ENCODE peak calls at places on chromosomes 2 and 18, in nine cellular contexts. F is left ventricle myocardium inferior; Q is DND-41; G is neuronal stem cell; H is right lobe of liver; K is heart right ventricle; P is CD8-positive, alpha-beta memory T cell; C is prostate gland; Y is IMR-90. I is an unnamed sample.

GRCh38 chr18:74453642-74454198 is 3.4 kb downstream of the DIPK1C start:
- DNase-seq in H (no peak), F (no peak), G (no peak), P (no peak), Y (no peak), Q (no peak), C (no peak), K (no peak), I (no peak)

GRCh38 chr2:144086965-144087364 is 433.0 kb downstream of the ZEB2 start:
- DNase-seq in C (no peak), Y (peak; percentile 62), K (no peak), H (no peak), F (no peak), G (no peak), P (no peak), Q (no peak), I (no peak)

GRCh38 chr18:60146220-60146960 is 226.2 kb downstream of the MC4R start:
- DNase-seq in K (no peak), P (no peak), C (no peak), G (no peak), Q (peak; percentile 66), Y (no peak), F (no peak), H (no peak), I (no peak)

GRCh38 chr18:51195086-51195601 is 2.3 kb downstream of the MEX3C start:
- DNase-seq in K (no peak), H (no peak), G (peak; percentile 2), Y (peak; percentile 49), C (no peak), F (no peak), Q (no peak), P (peak; percentile 16), I (no peak)

GRCh38 chr2:12032421-12032820 is 286.0 kb downstream of the LPIN1 start:
- DNase-seq in C (no peak), K (no peak), Q (no peak), P (no peak), Y (no peak), H (no peak), G (no peak), F (no peak), I (no peak)

GRCh38 chr2:182291296-182291695 is 135.5 kb downstream of the PDE1A start:
- DNase-seq in G (no peak), P (no peak), Y (peak; percentile 62), Q (no peak), F (no peak), C (no peak), H (no peak), K (no peak), I (no peak)

GRCh38 chr2:79887747-79888374 is 375.0 kb downstream of the CTNNA2 start:
- DNase-seq in G (peak; percentile 62), Y (peak; percentile 71), P (no peak), Q (peak; percentile 32), C (peak; percentile 30), H (no peak), K (no peak), F (no peak), I (peak; percentile 68)

GRCh38 chr2:236795176-236795860 is 225.7 kb downstream of the ACKR3 start:
- DNase-seq in H (no peak), F (no peak), P (no peak), C (no peak), Q (no peak), Y (no peak), K (no peak), G (no peak), I (no peak)

GRCh38 chr2:73970850-73971471 is 13.7 kb upstream of the TET3 start:
- DNase-seq in G (no peak), F (peak; percentile 83), Y (no peak), H (peak; percentile 70), P (peak; percentile 37), K (peak; percentile 85), C (no peak), Q (peak; percentile 83), I (peak; percentile 65)

GRCh38 chr2:74947703-74948102 is 10.7 kb upstream of the POLE4 start:
- DNase-seq in Q (peak; percentile 23), P (no peak), G (no peak), H (no peak), Y (no peak), F (no peak), C (no peak), K (no peak), I (no peak)

GRCh38 chr2:125593036-125593435 is 1062.9 kb upstream of the GYPC start:
- DNase-seq in H (no peak), Y (no peak), Q (no peak), F (no peak), C (no peak), K (no peak), G (no peak), P (no peak), I (no peak)

GRCh38 chr2:168336786-168337388 is 89.5 kb upstream of the STK39 start:
- DNase-seq in Q (no peak), C (peak; percentile 56), P (peak; percentile 18), G (no peak), K (peak; percentile 17), F (no peak), Y (no peak), H (peak; percentile 56), I (no peak)

DNA sequence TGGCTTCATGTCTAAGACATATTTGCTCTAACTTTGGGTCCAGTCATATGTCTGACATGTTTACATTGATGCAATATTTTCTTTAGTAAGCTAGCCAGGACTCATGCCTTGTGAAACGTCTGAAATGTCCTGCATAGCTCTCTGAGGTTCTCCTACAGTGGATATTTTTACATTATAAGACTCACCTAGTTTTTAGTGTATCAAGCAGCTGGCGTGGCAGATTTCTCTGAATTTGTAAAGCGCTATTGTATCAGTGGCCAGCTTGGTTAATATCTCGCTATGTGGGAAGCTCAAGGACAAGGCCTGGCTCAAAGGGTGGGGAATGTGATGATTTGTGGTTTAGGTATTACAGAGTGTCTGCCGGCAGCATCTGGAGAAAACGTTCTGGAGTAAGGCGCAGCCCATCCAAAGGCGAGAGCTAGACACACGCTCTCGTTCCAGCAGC is 164.3 kb downstream of the LTBP1 start:
- DNase-seq in H (no peak), F (no peak), G (no peak), Y (peak; percentile 73), Q (no peak), K (no peak), C (no peak), P (no peak), I (peak; percentile 80)
- H3K27ac ChIP-seq in H (no peak overlapping the region), F (no peak overlapping the region), G (no peak overlapping the region), Y (peak overlapping the region; percentile 66), Q (no peak overlapping the region), K (no peak overlapping the region), C (no peak overlapping the region), P (no peak overlapping the region), I (peak overlapping the region; percentile 27)

GRCh38 chr18:13617826-13618515 is 108.4 kb downstream of the FAM210A start:
- DNase-seq in G (no peak), H (no peak), C (no peak), P (no peak), F (no peak), Q (no peak), Y (no peak), K (no peak), I (no peak)
- H3K4me1 ChIP-seq in G (peaks cover 8% of the 10 kb centered on the region), H (no peaks in the 10 kb centered on the region), C (no peaks in the 10 kb centered on the region), P (peaks cover 30% of the 10 kb centered on the region), F (peaks cover 49% of the 10 kb centered on the region), Q (peaks cover 64% of the 10 kb centered on the region), Y (no peaks in the 10 kb centered on the region), K (peaks cover 29% of the 10 kb centered on the region), I (peaks cover 11% of the 10 kb centered on the region)

GRCh38 chr2:147829106-147829505 is 15.7 kb upstream of the ACVR2A start:
- DNase-seq in F (no peak), K (no peak), C (no peak), Y (peak; percentile 88), Q (no peak), P (no peak), G (no peak), H (no peak), I (no peak)
- H3K9me3 ChIP-seq in F (peaks cover 22% of the 10 kb centered on the region), K (no peaks in the 10 kb centered on the region), C (no peaks in the 10 kb centered on the region), Y (no peaks in the 10 kb centered on the region), Q (no peaks in the 10 kb centered on the region), P (no peaks in the 10 kb centered on the region), G (no peaks in the 10 kb centered on the region), H (no peaks in the 10 kb centered on the region), I (no peaks in the 10 kb centered on the region)

GRCh38 chr2:223787358-223787757 is 50.0 kb downstream of the AP1S3 start:
- DNase-seq in P (no peak), C (no peak), Q (no peak), H (no peak), F (no peak), G (no peak), Y (no peak), K (no peak), I (no peak)
- H3K27ac ChIP-seq in P (no peak overlapping the region), C (no peak overlapping the region), Q (no peak overlapping the region), H (no peak overlapping the region), F (no peak overlapping the region), G (no peak overlapping the region), Y (no peak overlapping the region), K (no peak overlapping the region), I (no peak overlapping the region)

DNA sequence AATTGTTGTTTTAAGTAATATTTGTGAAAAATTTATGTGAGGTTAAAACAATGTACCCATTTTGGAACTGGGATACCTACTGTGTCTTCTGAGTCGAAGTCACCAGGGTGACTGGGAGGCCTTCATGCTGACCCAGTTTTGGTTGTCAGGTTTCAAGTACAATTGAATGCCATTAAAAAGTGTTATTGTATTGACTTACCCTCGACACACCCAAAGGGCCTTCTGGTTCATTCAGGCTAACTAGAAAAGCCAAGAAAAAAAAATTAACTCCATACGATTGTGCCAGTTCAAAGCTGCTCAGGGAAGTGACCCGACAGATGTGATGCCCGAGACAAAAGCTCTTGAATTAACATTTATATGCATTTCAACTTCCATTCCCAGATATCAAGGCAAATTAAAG is 190.0 kb downstream of the ST6GAL2 start:
- DNase-seq in K (no peak), F (no peak), Y (no peak), P (no peak), Q (no peak), G (no peak), H (no peak), C (no peak), I (no peak)
- H3K4me1 ChIP-seq in K (no peaks in the 10 kb centered on the region), F (no peaks in the 10 kb centered on the region), Y (no peaks in the 10 kb centered on the region), P (no peaks in the 10 kb centered on the region), Q (no peaks in the 10 kb centered on the region), G (no peaks in the 10 kb centered on the region), H (no peaks in the 10 kb centered on the region), C (no peaks in the 10 kb centered on the region), I (no peaks in the 10 kb centered on the region)

GRCh38 chr2:22784586-22784985 is 600.4 kb upstream of the KLHL29 start:
- DNase-seq in H (no peak), C (no peak), P (no peak), Y (no peak), G (no peak), K (no peak), F (no peak), Q (no peak), I (no peak)
- H3K9me3 ChIP-seq in H (no peaks in the 10 kb centered on the region), C (no peaks in the 10 kb centered on the region), P (no peaks in the 10 kb centered on the region), Y (peaks cover 4% of the 10 kb centered on the region), G (no peaks in the 10 kb centered on the region), K (no peaks in the 10 kb centered on the region), F (no peaks in the 10 kb centered on the region), Q (no peaks in the 10 kb centered on the region), I (no peaks in the 10 kb centered on the region)

DNA sequence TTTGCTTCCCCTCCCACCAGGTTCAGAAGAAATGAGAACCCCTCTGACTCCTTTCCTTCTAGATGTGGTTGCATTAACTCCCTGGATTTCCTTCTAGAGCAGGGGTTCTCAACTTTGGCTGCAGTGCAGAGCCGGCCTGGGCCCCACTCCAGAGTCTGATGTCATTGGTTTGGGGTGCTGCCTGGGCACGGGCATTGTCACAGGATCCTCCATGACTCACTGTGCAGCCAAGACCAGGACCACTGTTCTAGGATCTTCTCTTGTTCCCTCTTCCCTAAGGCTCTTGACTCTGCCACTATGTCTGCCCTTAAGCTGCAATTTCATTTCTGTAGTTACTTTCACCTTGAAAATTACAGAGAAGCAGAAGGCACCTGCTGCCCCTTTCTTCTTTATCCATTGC is 31.8 kb downstream of the TBC1D8 start:
- DNase-seq in Y (peak; percentile 24), K (peak; percentile 49), H (peak; percentile 76), C (no peak), P (no peak), G (no peak), Q (no peak), F (peak; percentile 43), I (no peak)
- H3K27ac ChIP-seq in Y (no peak overlapping the region), K (peak overlapping the region; percentile 84), H (peak overlapping the region; percentile 84), C (peak overlapping the region; percentile 81), P (no peak overlapping the region), G (no peak overlapping the region), Q (no peak overlapping the region), F (peak overlapping the region; percentile 93), I (no peak overlapping the region)

I was measured in cardiac muscle cell.